ENCODE peak calls at places on chromosomes 11 and 22, in four cellular contexts. One of them, this sample, is unnamed.

GRCh38 chr22:23067023-23067650 is 3.2 kb upstream of the GNAZ start:
- DNase-seq in H1: no peak
- DNase-seq in H9: peak
- DNase-seq in IMR-90: no peak
- DNase-seq in this sample: no peak

GRCh38 chr11:65794570-65795510 is 8.0 kb downstream of the OVOL1 start:
- DNase-seq in H9: no peak
- DNase-seq in IMR-90: no peak
- DNase-seq in H1: no peak
- DNase-seq in this sample: no peak

GRCh38 chr22:47784367-47784983 is 1022.0 kb downstream of the TBC1D22A start:
- DNase-seq in H9: no peak
- DNase-seq in IMR-90: no peak
- DNase-seq in H1: no peak
- DNase-seq in this sample: no peak

GRCh38 chr11:18836415-18836814 is 44.8 kb upstream of the PTPN5 start:
- DNase-seq in IMR-90: no peak
- DNase-seq in H9: no peak
- DNase-seq in H1: no peak
- DNase-seq in this sample: peak

GRCh38 chr11:66543263-66544107 is 2.4 kb downstream of the ZDHHC24 start:
- DNase-seq in H9: peak
- DNase-seq in IMR-90: peak
- DNase-seq in H1: no peak
- DNase-seq in this sample: peak

GRCh38 chr11:1888811-1889526 is 2.7 kb downstream of the PRR33 start:
- DNase-seq in H1: no peak
- DNase-seq in H9: no peak
- DNase-seq in IMR-90: no peak
- DNase-seq in this sample: no peak

GRCh38 chr22:47631571-47632102 is 869.2 kb downstream of the TBC1D22A start:
- DNase-seq in H1: no peak
- DNase-seq in H9: no peak
- DNase-seq in IMR-90: no peak
- DNase-seq in this sample: no peak

GRCh38 chr11:94151903-94152677 is 23.4 kb downstream of the PANX1 start:
- DNase-seq in H1: no peak
- DNase-seq in IMR-90: peak
- DNase-seq in H9: peak
- DNase-seq in this sample: peak

GRCh38 chr11:57659669-57660068 is 2.1 kb downstream of the CLP1 start:
- DNase-seq in IMR-90: no peak
- DNase-seq in H9: no peak
- DNase-seq in H1: no peak
- DNase-seq in this sample: no peak
- H3K56ac ChIP-seq in IMR-90: no peak
- H3K56ac ChIP-seq in H9: no peak
- H3K56ac ChIP-seq in H1: no peak
- H3K56ac ChIP-seq in this sample: no peak

DNA sequence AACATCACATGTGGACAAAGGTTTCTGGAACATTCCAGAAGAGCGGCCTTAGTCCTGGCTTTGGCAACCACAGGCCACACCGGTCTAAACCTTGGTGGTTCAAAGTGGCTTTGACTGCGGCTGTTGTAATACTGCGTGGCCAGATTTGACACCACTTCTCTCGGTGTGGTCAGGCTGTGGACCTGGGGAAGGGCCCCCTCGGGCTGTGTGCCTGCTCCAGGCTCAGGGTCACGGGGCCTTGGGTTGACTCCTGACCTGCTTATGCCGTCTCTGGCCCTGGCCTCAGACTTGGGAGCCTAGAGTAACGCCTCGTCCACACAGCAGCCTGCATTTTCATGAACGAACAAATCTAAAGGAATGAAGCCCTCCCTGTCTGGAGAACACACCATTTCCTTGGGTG is 118.0 kb downstream of the PHF21B start:
- DNase-seq in H9: no peak
- DNase-seq in H1: no peak
- DNase-seq in IMR-90: no peak
- DNase-seq in this sample: no peak
- H3K56ac ChIP-seq in H9: no peak
- H3K56ac ChIP-seq in H1: no peak
- H3K56ac ChIP-seq in IMR-90: no peak
- H3K56ac ChIP-seq in this sample: no peak

GRCh38 chr11:27401760-27402316 is 38.8 kb upstream of the CCDC34 start:
- DNase-seq in IMR-90: no peak
- DNase-seq in H1: no peak
- DNase-seq in H9: no peak
- DNase-seq in this sample: no peak
- H3K56ac ChIP-seq in IMR-90: no peak
- H3K56ac ChIP-seq in H1: no peak
- H3K56ac ChIP-seq in H9: no peak
- H3K56ac ChIP-seq in this sample: no peak

GRCh38 chr11:115103921-115104320 is 400.3 kb downstream of the CADM1 start:
- DNase-seq in H9: no peak
- DNase-seq in IMR-90: no peak
- DNase-seq in H1: no peak
- DNase-seq in this sample: no peak

GRCh38 chr11:115104851-115105453 is 399.3 kb downstream of the CADM1 start:
- DNase-seq in H9: no peak
- DNase-seq in H1: no peak
- DNase-seq in IMR-90: no peak
- DNase-seq in this sample: no peak

GRCh38 chr11:115098037-115098436 is 406.2 kb downstream of the CADM1 start:
- DNase-seq in H9: no peak
- DNase-seq in H1: no peak
- DNase-seq in IMR-90: peak
- DNase-seq in this sample: no peak

GRCh38 chr11:115100706-115101105 is 403.5 kb downstream of the CADM1 start:
- DNase-seq in IMR-90: no peak
- DNase-seq in H9: no peak
- DNase-seq in H1: no peak
- DNase-seq in this sample: no peak
- H3K56ac ChIP-seq in IMR-90: no peak
- H3K56ac ChIP-seq in H9: no peak
- H3K56ac ChIP-seq in H1: no peak
- H3K56ac ChIP-seq in this sample: no peak

DNA sequence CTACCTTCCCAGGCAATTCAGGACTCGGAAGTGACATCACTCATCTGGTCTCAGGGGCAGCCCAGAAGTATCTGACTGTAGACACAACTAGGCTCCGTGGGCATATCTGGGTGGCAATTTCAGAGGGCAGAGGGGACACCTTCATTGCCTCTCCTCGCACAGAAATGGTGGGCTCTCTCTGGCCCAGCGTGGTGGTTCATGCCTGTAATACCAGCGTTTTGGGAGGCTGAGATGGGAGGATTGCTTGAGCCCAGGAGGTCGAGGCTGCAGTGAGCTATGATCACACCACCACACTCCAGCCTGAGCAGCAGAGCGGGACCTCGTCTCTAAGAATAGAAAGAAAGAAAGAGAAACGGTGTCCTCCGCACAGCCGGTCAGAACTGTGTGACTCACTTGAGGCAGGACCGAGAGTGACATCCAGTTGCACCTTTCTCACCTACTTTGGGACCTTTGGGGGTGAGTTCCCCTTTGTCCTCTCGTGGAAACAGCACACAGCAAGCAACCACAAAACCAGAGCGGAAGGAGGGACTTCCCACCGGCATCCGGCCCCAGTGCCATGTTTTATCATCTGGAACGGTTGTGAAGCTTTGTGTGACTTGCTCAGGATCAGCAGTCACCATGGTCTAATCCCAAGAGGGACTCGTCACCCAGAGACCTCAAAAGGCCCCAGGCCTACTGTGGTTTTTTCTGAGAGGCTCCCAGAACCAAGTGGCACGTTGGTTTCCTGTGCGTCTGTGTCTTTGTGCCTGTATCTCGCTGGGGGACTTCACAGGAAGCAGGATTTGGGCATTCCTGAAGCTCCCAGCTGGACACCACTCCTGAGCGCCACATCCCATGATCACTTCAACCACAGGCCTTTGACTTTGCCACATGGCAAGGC is 38.4 kb upstream of the EMID1 start:
- DNase-seq in H1: no peak
- DNase-seq in H9: no peak
- DNase-seq in IMR-90: no peak
- DNase-seq in this sample: no peak
- H3K56ac ChIP-seq in H1: no peak
- H3K56ac ChIP-seq in H9: peak
- H3K56ac ChIP-seq in IMR-90: no peak
- H3K56ac ChIP-seq in this sample: no peak

This sample was measured in mesendoderm.